ENCODE peak calls at places on chromosomes 2 and 18, in ten cellular contexts. S, E, U, M, D, Q, N, I, G and R are unnamed samples.

GRCh38 chr2:27992787-27993747 is 102.5 kb downstream of the BABAM2 start:
- DNase-seq in S (peak; percentile 89), E (no peak), U (no peak), M (no peak), D (no peak), Q (no peak), N (peak; percentile 52), I (peak; percentile 3), G (no peak), R (no peak)

GRCh38 chr18:75783816-75784215 is 356.3 kb upstream of the SMIM21 start:
- DNase-seq in S (no peak), E (no peak), U (no peak), M (no peak), D (no peak), Q (no peak), N (no peak), I (no peak), G (no peak), R (no peak)

GRCh38 chr18:57352271-57352701 is at the start of gene ST8SIA3:
- DNase-seq in S (no peak), E (peak; percentile 47), U (no peak), M (no peak), D (no peak), Q (peak; percentile 53), N (peak; percentile 39), I (peak; percentile 47), G (no peak), R (peak; percentile 20)

GRCh38 chr2:96085541-96086355 is 30.6 kb downstream of the ADRA2B start:
- DNase-seq in S (no peak), E (no peak), U (no peak), M (peak; percentile 65), D (no peak), Q (no peak), N (no peak), I (no peak), G (peak; percentile 19), R (peak; percentile 4)

GRCh38 chr2:73984203-73984921 is at the start of gene TET3:
- DNase-seq in S (no peak), E (peak; percentile 67), U (peak; percentile 65), M (peak; percentile 75), D (no peak), Q (no peak), N (peak; percentile 78), I (peak; percentile 62), G (peak; percentile 67), R (peak; percentile 49)

GRCh38 chr2:112345030-112346027 is 69.9 kb downstream of the ZC3H6 start:
- DNase-seq in S (no peak), E (no peak), U (no peak), M (no peak), D (no peak), Q (no peak), N (no peak), I (no peak), G (no peak), R (no peak)

GRCh38 chr18:38241216-38241615 is 675.6 kb upstream of the CELF4 start:
- DNase-seq in S (no peak), E (no peak), U (no peak), M (no peak), D (no peak), Q (no peak), N (no peak), I (no peak), G (no peak), R (no peak)

GRCh38 chr2:158644139-158644538 is 151.0 kb upstream of the DAPL1 start:
- DNase-seq in S (no peak), E (no peak), U (no peak), M (no peak), D (no peak), Q (no peak), N (no peak), I (no peak), G (no peak), R (no peak)

GRCh38 chr2:68772109-68772508 is 37.5 kb downstream of the ARHGAP25 start:
- DNase-seq in S (no peak), E (no peak), U (no peak), M (no peak), D (no peak), Q (no peak), N (no peak), I (no peak), G (no peak), R (no peak)

GRCh38 chr2:158753561-158754302 is 41.4 kb upstream of the DAPL1 start:
- DNase-seq in S (peak; percentile 5), E (no peak), U (peak; percentile 5), M (no peak), D (peak; percentile 54), Q (peak; percentile 61), N (peak; percentile 82), I (peak; percentile 79), G (no peak), R (peak; percentile 22)